ENCODE peak calls at places on chromosomes 4 and X, in seven cellular contexts. A is activated gamma-delta T cell treated with Interleukin-2 at 50 U/mL for 16 hours; M is dermis microvascular lymphatic vessel endothelial cell; S is stimulated activated CD4-positive, alpha-beta T cell treated with anti-CD3 and anti-CD28 coated beads, Interleukin-1b, Interleukin-23, amount 100 ng/mL, for 48 hours; D is activated CD8-positive, alpha-beta memory T cell treated with anti-CD3 and anti-CD28 coated beads for 48 hours; K is memory B cell; Q is putamen. Y is an unnamed sample.

GRCh38 chr4:95585016-95585695 is 36.4 kb upstream of the UNC5C start:
- DNase-seq in A (no peak), M (no peak), S (no peak), D (no peak), K (no peak), Q (no peak), Y (peak; percentile 2)

GRCh38 chrX:41276661-41277506 is 57.1 kb upstream of the DDX3X start:
- DNase-seq in A (no peak), M (no peak), S (no peak), D (no peak), K (no peak), Q (no peak), Y (no peak)

GRCh38 chr4:55258152-55258863 is 87.7 kb upstream of the SRD5A3 start:
- DNase-seq in A (no peak), M (no peak), S (no peak), D (no peak), K (no peak), Q (no peak), Y (no peak)

GRCh38 chrX:36916941-36917340 is 91.2 kb upstream of the FAM47C start:
- DNase-seq in A (no peak), M (no peak), S (no peak), D (no peak), K (no peak), Q (no peak), Y (no peak)

GRCh38 chrX:64642482-64642881 is 247.2 kb upstream of the MTMR8 start:
- DNase-seq in A (no peak), M (no peak), S (no peak), D (no peak), K (no peak), Q (no peak), Y (no peak)

GRCh38 chr4:48635310-48635709 is 144.8 kb downstream of the FRYL start:
- DNase-seq in A (no peak), M (peak; percentile 55), S (peak; percentile 28), D (no peak), K (no peak), Q (no peak), Y (peak; percentile 36)

GRCh38 chr4:56215901-56216300 is 171.4 kb downstream of the AASDH start:
- DNase-seq in A (no peak), M (no peak), S (no peak), D (no peak), K (no peak), Q (no peak), Y (peak; percentile 29)

GRCh38 chr4:54213812-54214211 is 15.3 kb upstream of the PDGFRA start:
- DNase-seq in A (no peak), M (no peak), S (no peak), D (no peak), K (no peak), Q (no peak), Y (no peak)

GRCh38 chrX:22097295-22097694 is 65.2 kb downstream of the PHEX start:
- DNase-seq in A (no peak), M (peak; percentile 47), S (no peak), D (no peak), K (no peak), Q (no peak), Y (peak; percentile 20)

GRCh38 chrX:103002576-103002975 is 61.4 kb downstream of the BEX1 start:
- DNase-seq in A (no peak), M (no peak), S (no peak), D (no peak), K (no peak), Q (no peak), Y (no peak)

GRCh38 chr4:143616771-143617170 is 83.7 kb downstream of the FREM3 start:
- DNase-seq in A (no peak), M (no peak), S (peak; percentile 10), D (no peak), K (no peak), Q (no peak), Y (no peak)

GRCh38 chrX:30875957-30876356 is 13.1 kb downstream of the TAB3 start:
- DNase-seq in A (no peak), M (no peak), S (peak; percentile 3), D (no peak), K (no peak), Q (no peak), Y (peak; percentile 28)

GRCh38 chr4:4981827-4982226 is 37.4 kb downstream of the CYTL1 start:
- DNase-seq in A (no peak), M (no peak), S (no peak), D (no peak), K (no peak), Q (no peak), Y (no peak)

GRCh38 chr4:64713256-64713840 is 304.1 kb upstream of the TECRL start:
- DNase-seq in A (no peak), M (peak; percentile 6), S (no peak), D (no peak), K (no peak), Q (no peak), Y (peak; percentile 2)

GRCh38 chr4:10013722-10014121 is 7.6 kb downstream of the SLC2A9 start:
- DNase-seq in A (peak; percentile 7), M (no peak), S (peak; percentile 32), D (no peak), K (no peak), Q (no peak), Y (peak; percentile 31)

GRCh38 chr4:74092957-74093356 is 6.0 kb downstream of the CXCL2 start:
- DNase-seq in A (no peak), M (no peak), S (no peak), D (no peak), K (no peak), Q (no peak), Y (no peak)

GRCh38 chrX:129771266-129771995 is 8.3 kb upstream of the SASH3 start:
- DNase-seq in A (no peak), M (no peak), S (peak; percentile 27), D (no peak), K (no peak), Q (no peak), Y (no peak)

GRCh38 chr4:124179521-124180186 is 532.9 kb downstream of the ANKRD50 start:
- DNase-seq in A (no peak), M (no peak), S (no peak), D (no peak), K (no peak), Q (no peak), Y (no peak)

GRCh38 chrX:15216280-15216679 is 53.6 kb downstream of the ASB9 start:
- DNase-seq in A (no peak), M (no peak), S (no peak), D (no peak), K (no peak), Q (no peak), Y (no peak)

GRCh38 chr4:15848191-15848842 is 70.2 kb downstream of the CD38 start:
- DNase-seq in A (no peak), M (no peak), S (no peak), D (no peak), K (no peak), Q (no peak), Y (no peak)

GRCh38 chrX:254630-255215 is 26.5 kb upstream of the PLCXD1 start:
- DNase-seq in A (no peak), M (no peak), S (no peak), D (no peak), K (no peak), Q (no peak), Y (no peak)

GRCh38 chrX:65488496-65488895 is 46.1 kb downstream of the LAS1L start:
- DNase-seq in A (no peak), M (no peak), S (no peak), D (no peak), K (no peak), Q (no peak), Y (peak; percentile 7)

GRCh38 chr4:13640149-13640671 is 12.7 kb upstream of the BOD1L1 start:
- DNase-seq in A (no peak), M (no peak), S (no peak), D (no peak), K (no peak), Q (no peak), Y (peak; percentile 18)

GRCh38 chr4:54386693-54387092 is 157.6 kb downstream of the PDGFRA start:
- DNase-seq in A (no peak), M (no peak), S (no peak), D (no peak), K (no peak), Q (no peak), Y (no peak)

GRCh38 chr4:184401397-184402171 is 72.8 kb downstream of the IRF2 start:
- DNase-seq in A (no peak), M (peak; percentile 75), S (no peak), D (no peak), K (no peak), Q (no peak), Y (no peak)

GRCh38 chrX:47200385-47201150 is 6.9 kb downstream of the UBA1 start:
- DNase-seq in A (no peak), M (no peak), S (no peak), D (no peak), K (no peak), Q (no peak), Y (peak; percentile 72)

GRCh38 chr4:168723020-168723419 is 226.2 kb downstream of the PALLD start:
- DNase-seq in A (no peak), M (no peak), S (no peak), D (no peak), K (no peak), Q (no peak), Y (peak; percentile 25)

GRCh38 chr4:120948382-120948781 is 25.9 kb upstream of the PRDM5 start:
- DNase-seq in A (no peak), M (no peak), S (no peak), D (no peak), K (no peak), Q (no peak), Y (no peak)

GRCh38 chrX:128975716-128976115 is 547.6 kb downstream of the SMARCA1 start:
- DNase-seq in A (no peak), M (no peak), S (no peak), D (no peak), K (no peak), Q (no peak), Y (no peak)

GRCh38 chr4:1042352-1043025 is 31.1 kb downstream of the FGFRL1 start:
- DNase-seq in A (no peak), M (no peak), S (no peak), D (no peak), K (no peak), Q (no peak), Y (no peak)

GRCh38 chr4:15479089-15479912 is 9.6 kb downstream of the CC2D2A start:
- DNase-seq in A (no peak), M (peak; percentile 70), S (no peak), D (no peak), K (no peak), Q (peak; percentile 91), Y (peak; percentile 83)

GRCh38 chrX:42085836-42086235 is 162.5 kb upstream of the CASK start:
- DNase-seq in A (no peak), M (peak; percentile 22), S (no peak), D (no peak), K (no peak), Q (no peak), Y (no peak)